ENCODE peak calls at places on chromosome 4, in six cellular contexts. P is Panc1, X is suprapubic skin, U is HCT116, B is stomach, Z is breast epithelium. K is an unnamed sample.

GRCh38 chr4:2051086-2051485 is 8.0 kb upstream of the NAT8L start:
- DNase-seq in U (no peak), Z (no peak), P (no peak), B (no peak), X (peak; percentile 53), K (no peak)

GRCh38 chr4:25585901-25586523 is 69.6 kb upstream of the SLC34A2 start:
- DNase-seq in P (no peak), X (no peak), U (no peak), Z (no peak), B (no peak), K (no peak)

GRCh38 chr4:182560358-182560757 is 317.2 kb downstream of the TENM3 start:
- DNase-seq in Z (no peak), B (no peak), U (no peak), P (no peak), X (no peak), K (no peak)

GRCh38 chr4:128907966-128908365 is 98.5 kb downstream of the JADE1 start:
- DNase-seq in B (no peak), P (no peak), X (no peak), Z (no peak), U (no peak), K (no peak)

GRCh38 chr4:80150387-80151173 is 46.7 kb upstream of the PRDM8 start:
- DNase-seq in U (no peak), X (no peak), B (no peak), P (no peak), Z (no peak), K (no peak)

GRCh38 chr4:8580321-8581093 is at the start of gene GPR78:
- DNase-seq in U (no peak), B (peak; percentile 34), X (peak; percentile 73), P (no peak), Z (no peak), K (peak; percentile 56)

GRCh38 chr4:158444621-158445020 is 77.1 kb upstream of the RXFP1 start:
- DNase-seq in B (no peak), X (no peak), Z (no peak), U (no peak), P (no peak), K (no peak)

GRCh38 chr4:142683997-142684396 is 162.1 kb downstream of the INPP4B start:
- DNase-seq in P (no peak), Z (no peak), U (no peak), X (no peak), B (no peak), K (no peak)

GRCh38 chr4:20454440-20455037 is 202.8 kb downstream of the SLIT2 start:
- DNase-seq in U (no peak), P (no peak), B (no peak), Z (no peak), X (no peak), K (no peak)

GRCh38 chr4:107692197-107692596 is 27.8 kb downstream of the PAPSS1 start:
- DNase-seq in P (no peak), Z (no peak), X (no peak), B (no peak), U (no peak), K (no peak)

GRCh38 chr4:140037353-140038030 is 116.5 kb downstream of the MAML3 start:
- DNase-seq in P (peak; percentile 82), X (no peak), U (no peak), Z (no peak), B (no peak), K (no peak)

GRCh38 chr4:170026253-170026991 is at the start of gene MFAP3L:
- DNase-seq in B (peak; percentile 92), X (peak; percentile 88), U (peak; percentile 75), Z (peak; percentile 83), P (no peak), K (peak; percentile 92)

GRCh38 chr4:99856166-99856565 is 38.1 kb downstream of the LAMTOR3 start:
- DNase-seq in B (no peak), Z (no peak), X (no peak), U (peak; percentile 4), P (no peak), K (no peak)

GRCh38 chr4:28402751-28403150 is 1542.1 kb downstream of the STIM2 start:
- DNase-seq in P (no peak), U (no peak), B (no peak), Z (no peak), X (no peak), K (no peak)

GRCh38 chr4:108135549-108136209 is 33.1 kb downstream of the LEF1 start:
- DNase-seq in X (no peak), B (no peak), U (no peak), P (no peak), Z (peak; percentile 50), K (no peak)

GRCh38 chr4:3201718-3202702 is 46.9 kb upstream of the MSANTD1 start:
- DNase-seq in X (peak; percentile 60), Z (no peak), U (no peak), P (no peak), B (peak; percentile 28), K (no peak)

GRCh38 chr4:101555341-101555880 is 208.1 kb upstream of the PPP3CA start:
- DNase-seq in P (no peak), Z (no peak), B (no peak), X (no peak), U (no peak), K (no peak)

GRCh38 chr4:159455675-159456235 is 352.9 kb downstream of the RAPGEF2 start:
- DNase-seq in U (peak; percentile 31), X (no peak), P (peak; percentile 36), Z (no peak), B (no peak), K (no peak)

GRCh38 chr4:6991771-6992557 is 51.2 kb upstream of the TADA2B start:
- DNase-seq in B (peak; percentile 54), U (no peak), Z (peak; percentile 62), P (no peak), X (no peak), K (no peak)

GRCh38 chr4:42048394-42048793 is 58.1 kb downstream of the SLC30A9 start:
- DNase-seq in U (no peak), B (no peak), X (no peak), Z (no peak), P (peak; percentile 67), K (no peak)

GRCh38 chr4:8231551-8232049 is 32.5 kb downstream of the SH3TC1 start:
- DNase-seq in Z (no peak), P (no peak), B (no peak), X (no peak), U (no peak), K (no peak)

GRCh38 chr4:128566688-128567087 is 242.8 kb upstream of the JADE1 start:
- DNase-seq in P (no peak), B (no peak), U (no peak), Z (no peak), X (no peak), K (no peak)

GRCh38 chr4:48557478-48557877 is 67.4 kb downstream of the ZAR1 start:
- DNase-seq in U (no peak), Z (no peak), X (no peak), B (no peak), P (no peak), K (no peak)

GRCh38 chr4:137601924-137602323 is 69.6 kb upstream of the PCDH18 start:
- DNase-seq in P (no peak), B (no peak), U (no peak), Z (no peak), X (no peak), K (no peak)

GRCh38 chr4:20422398-20422797 is 170.7 kb downstream of the SLIT2 start:
- DNase-seq in Z (no peak), B (peak; percentile 56), X (no peak), P (peak; percentile 30), U (peak; percentile 47), K (peak; percentile 67)

GRCh38 chr4:172726001-172726423 is 442.6 kb upstream of the GALNT7 start:
- DNase-seq in Z (no peak), B (peak; percentile 26), U (no peak), P (peak; percentile 20), X (no peak), K (no peak)

DNA sequence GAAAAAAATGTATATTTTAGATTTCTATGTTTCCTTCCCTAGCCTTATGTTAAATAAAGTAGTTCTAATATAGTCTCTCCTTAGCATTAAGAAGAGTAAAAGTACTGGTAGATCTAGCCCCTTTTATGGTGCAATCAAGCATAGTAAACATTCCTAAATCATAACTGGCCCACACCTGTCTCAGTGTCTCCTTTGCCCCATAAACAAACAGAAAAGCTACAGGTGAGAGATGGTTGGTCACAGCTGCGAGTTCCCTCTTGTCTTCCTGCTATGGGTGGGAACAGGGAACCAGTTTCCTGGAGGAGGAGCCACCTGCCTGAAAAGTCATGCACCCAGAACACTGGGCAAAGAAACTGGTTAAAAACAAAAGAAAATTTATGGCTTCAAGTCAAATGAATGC is 16.6 kb downstream of the SOWAHB start:
- DNase-seq in X (no peak), B (no peak), Z (no peak), U (no peak), P (no peak), K (no peak)
- TF ChIP-seq POLR2AphosphoS5 in X (no peak), B (no peak), Z (no peak), U (no peak), P (no peak), K (no peak)

GRCh38 chr4:23484689-23485088 is 405.2 kb downstream of the PPARGC1A start:
- DNase-seq in P (no peak), Z (no peak), X (no peak), U (no peak), B (no peak), K (no peak)
- H3K27ac ChIP-seq in P (no peak overlapping the region), Z (no peak overlapping the region), X (no peak overlapping the region), U (no peak overlapping the region), B (no peak overlapping the region), K (no peak overlapping the region)

DNA sequence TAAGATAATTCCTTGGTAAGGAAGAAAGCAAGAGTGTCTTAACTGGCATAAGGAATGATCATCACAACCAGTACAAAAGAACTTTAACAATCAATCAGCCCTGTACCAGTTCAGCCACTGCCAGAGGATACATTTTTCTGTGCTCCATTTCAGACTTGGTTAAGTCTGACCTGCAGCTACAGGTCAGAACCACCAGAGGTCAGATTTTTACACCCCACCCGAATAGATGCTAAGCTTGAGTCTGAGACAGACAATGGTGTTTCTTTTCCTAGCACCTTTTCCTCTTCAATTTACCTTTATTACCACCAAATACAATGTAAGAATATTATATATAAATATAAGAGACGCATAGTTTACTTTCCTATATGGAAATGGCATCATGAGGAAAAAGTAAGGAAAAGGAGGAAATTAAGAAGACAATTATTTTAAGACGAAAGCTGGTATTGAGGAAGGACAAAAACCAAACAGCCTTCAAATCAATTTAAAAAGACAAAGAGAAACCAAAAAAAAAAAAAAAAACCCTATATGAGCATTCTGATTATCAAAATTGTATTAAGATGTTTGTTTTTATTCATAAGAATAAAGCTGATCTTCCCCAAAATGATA is 215.3 kb upstream of the TTC29 start:
- DNase-seq in B (no peak), X (no peak), U (peak; percentile 36), Z (no peak), P (peak; percentile 20), K (no peak)
- TF ChIP-seq POLR2AphosphoS5 in B (no peak), X (no peak), U (no peak), Z (no peak), P (no peak), K (no peak)

DNA sequence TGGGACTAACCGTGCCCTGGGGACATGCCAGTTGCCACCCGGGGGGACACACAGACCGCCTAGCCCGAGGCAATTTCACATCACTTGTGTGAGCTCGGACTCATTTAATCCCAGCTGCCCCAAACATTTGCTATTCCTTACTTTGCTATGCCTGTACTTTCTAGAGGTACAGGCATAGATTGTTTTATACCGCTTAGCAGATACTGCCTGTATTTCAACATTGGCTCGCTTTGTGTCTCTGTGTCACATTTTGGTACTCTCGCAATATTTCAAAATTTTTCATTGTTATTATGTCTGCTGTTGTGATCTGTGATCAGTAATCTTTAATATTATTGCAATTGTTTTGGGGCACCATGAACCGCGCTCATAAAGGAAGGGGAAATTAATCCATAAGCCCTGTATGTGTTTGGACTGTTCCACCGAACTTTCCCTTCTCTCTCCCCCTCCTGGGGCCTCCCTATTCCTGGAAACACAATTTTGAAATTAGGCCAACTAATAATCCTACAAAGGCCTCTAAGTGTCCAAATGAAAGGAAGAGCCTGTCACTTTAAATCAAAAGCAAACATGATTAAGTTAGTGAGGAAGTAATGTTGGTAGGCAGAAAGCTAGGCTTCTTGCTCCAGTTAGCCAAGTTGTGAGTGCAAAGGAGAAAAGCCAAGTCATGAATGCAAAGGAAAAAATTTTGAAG is 563 bp upstream of the CASP6 start:
- DNase-seq in X (no peak), B (no peak), Z (no peak), P (no peak), U (no peak), K (no peak)
- H3K27ac ChIP-seq in X (peak overlapping the region; percentile 86), B (peak overlapping the region; percentile 98), Z (peak overlapping the region; percentile 92), P (peak overlapping the region; percentile 70), U (peak overlapping the region; percentile 74), K (peak overlapping the region; percentile 90)